ENCODE peak calls at places on chromosomes 6 and 20, in six cellular contexts. C is central memory CD4-positive, alpha-beta T cell; R is Kasumi-1; P is GM04504; A is IMR-90; T is C1 segment of cervical spinal cord. D is an unnamed sample.

GRCh38 chr6:48535569-48535968 is 424.6 kb upstream of the PTCHD4 start:
- DNase-seq in C (no peak), R (peak), P (peak), A (peak), T (no peak), D (no peak)

GRCh38 chr20:23131766-23132165 is 45.6 kb upstream of the CD93 start:
- DNase-seq in C (no peak), R (no peak), P (no peak), A (no peak), T (no peak), D (no peak)

GRCh38 chr6:143561105-143561704 is 49.7 kb upstream of the FUCA2 start:
- DNase-seq in C (no peak), R (no peak), P (no peak), A (no peak), T (no peak), D (no peak)

GRCh38 chr20:57479196-57479595 is 45.7 kb downstream of the CTCFL start:
- DNase-seq in C (no peak), R (no peak), P (no peak), A (no peak), T (no peak), D (no peak)

GRCh38 chr20:32841174-32841573 is 17.5 kb upstream of the EFCAB8 start:
- DNase-seq in C (no peak), R (peak), P (no peak), A (no peak), T (no peak), D (no peak)

GRCh38 chr6:131828946-131829345 is 21.1 kb downstream of the ENPP1 start:
- DNase-seq in C (no peak), R (no peak), P (no peak), A (no peak), T (no peak), D (no peak)

GRCh38 chr6:6825986-6826901 is 237.7 kb downstream of the LY86 start:
- DNase-seq in C (no peak), R (peak), P (no peak), A (no peak), T (peak), D (peak)

GRCh38 chr6:131758920-131759319 is 48.1 kb upstream of the CTAGE9 start:
- DNase-seq in C (no peak), R (no peak), P (no peak), A (no peak), T (no peak), D (no peak)

GRCh38 chr6:224350-224749 is 67.9 kb upstream of the DUSP22 start:
- DNase-seq in C (no peak), R (no peak), P (no peak), A (no peak), T (no peak), D (no peak)

GRCh38 chr6:39765508-39766065 is 26.6 kb upstream of the DAAM2 start:
- DNase-seq in C (no peak), R (no peak), P (no peak), A (no peak), T (no peak), D (no peak)

GRCh38 chr6:53805725-53806124 is 10.9 kb downstream of the LRRC1 start:
- DNase-seq in C (no peak), R (no peak), P (no peak), A (no peak), T (no peak), D (no peak)

GRCh38 chr6:152948150-152948768 is 34.6 kb downstream of the FBXO5 start:
- DNase-seq in C (peak), R (peak), P (peak), A (peak), T (no peak), D (peak)

GRCh38 chr6:11277275-11278206 is 45.1 kb upstream of the NEDD9 start:
- DNase-seq in C (no peak), R (no peak), P (peak), A (peak), T (no peak), D (no peak)